ENCODE peak calls at places on chromosomes 2 and 18, in seven cellular contexts. Z is CMK, T is Right ventricle myocardium superior, G is BJ, Q is Calu3, F is psoas muscle, C is WTC11. N is an unnamed sample.

GRCh38 chr2:60530660-60531276 is 22.7 kb downstream of the BCL11A start:
- DNase-seq in F (no peak), Z (no peak), Q (peak), T (peak), C (no peak), G (no peak), N (peak)

GRCh38 chr2:102718387-102719316 is 43.2 kb upstream of the TMEM182 start:
- DNase-seq in Z (no peak), F (no peak), Q (no peak), C (no peak), G (no peak), T (no peak), N (no peak)

GRCh38 chr2:27583390-27583915 is 611 bp downstream of the ZNF512 start:
- DNase-seq in C (no peak), T (no peak), Z (no peak), F (no peak), G (no peak), Q (no peak), N (no peak)

GRCh38 chr2:189260361-189260761 is 80.8 kb upstream of the COL5A2 start:
- DNase-seq in T (no peak), G (no peak), F (no peak), Z (no peak), Q (no peak), C (no peak), N (no peak)

GRCh38 chr18:39647627-39648502 is 2082.3 kb upstream of the CELF4 start:
- DNase-seq in C (no peak), Z (no peak), F (no peak), G (peak), Q (peak), T (no peak), N (no peak)

GRCh38 chr18:52237551-52237950 is 102.4 kb upstream of the DCC start:
- DNase-seq in F (no peak), T (no peak), G (no peak), Q (peak), C (no peak), Z (no peak), N (no peak)

GRCh38 chr2:219733106-219733505 is 105.7 kb downstream of the SLC4A3 start:
- DNase-seq in G (no peak), F (no peak), C (no peak), T (no peak), Q (no peak), Z (no peak), N (no peak)

GRCh38 chr2:68971591-68972231 is 2.7 kb upstream of the GKN1 start:
- DNase-seq in Z (no peak), G (peak), Q (peak), F (no peak), C (no peak), T (no peak), N (no peak)

GRCh38 chr2:112721819-112722522 is 1.2 kb downstream of the NT5DC4 start:
- DNase-seq in T (no peak), C (no peak), G (no peak), Q (no peak), Z (no peak), F (no peak), N (no peak)

GRCh38 chr2:198315791-198316190 is 511.4 kb downstream of the PLCL1 start:
- DNase-seq in Q (no peak), F (no peak), Z (no peak), C (no peak), T (no peak), G (no peak), N (no peak)

GRCh38 chr2:235533616-235534385 is 40.0 kb downstream of the AGAP1 start:
- DNase-seq in Q (no peak), Z (no peak), C (no peak), F (no peak), G (no peak), T (no peak), N (no peak)

GRCh38 chr2:129707800-129708199 is 271.7 kb upstream of the RAB6C start:
- DNase-seq in F (no peak), C (no peak), Q (no peak), T (no peak), G (no peak), Z (no peak), N (no peak)

GRCh38 chr18:47754311-47755101 is 176.0 kb downstream of the SMAD2 start:
- DNase-seq in C (peak), Z (no peak), G (no peak), T (no peak), Q (peak), F (no peak), N (peak)

GRCh38 chr18:35026407-35027061 is 14.7 kb upstream of the MAPRE2 start:
- DNase-seq in Q (no peak), C (no peak), F (no peak), G (no peak), T (no peak), Z (no peak), N (no peak)

GRCh38 chr2:86157009-86157556 is 38.2 kb downstream of the IMMT start:
- DNase-seq in F (no peak), G (no peak), T (no peak), Z (no peak), C (no peak), Q (no peak), N (no peak)

GRCh38 chr2:132754392-132754791 is 84.4 kb upstream of the LYPD1 start:
- DNase-seq in G (no peak), Q (no peak), T (no peak), F (no peak), Z (no peak), C (no peak), N (no peak)

GRCh38 chr18:8742382-8743361 is 37.3 kb downstream of the MTCL1 start:
- DNase-seq in Z (no peak), G (no peak), Q (no peak), T (no peak), F (no peak), C (no peak), N (no peak)

GRCh38 chr2:25279091-25279651 is 62.6 kb downstream of the DNMT3A start:
- DNase-seq in Z (peak), F (peak), C (no peak), G (no peak), T (peak), Q (no peak), N (peak)

GRCh38 chr2:73291461-73292315 is 1.7 kb downstream of the EGR4 start:
- DNase-seq in G (no peak), C (peak), T (no peak), Z (no peak), F (no peak), Q (no peak), N (no peak)

GRCh38 chr2:130344578-130344977 is 1.9 kb downstream of the IMP4 start:
- DNase-seq in T (no peak), G (no peak), F (no peak), Q (no peak), Z (no peak), C (no peak), N (no peak)

GRCh38 chr2:9318461-9319337 is 104.6 kb downstream of the ITGB1BP1 start:
- DNase-seq in C (no peak), Z (no peak), G (no peak), F (peak), Q (no peak), T (peak), N (peak)

GRCh38 chr18:44834867-44835469 is 154.3 kb downstream of the SETBP1 start:
- DNase-seq in T (no peak), F (no peak), C (no peak), Q (no peak), G (no peak), Z (no peak), N (no peak)

GRCh38 chr2:10204326-10205200 is 82.0 kb downstream of the RRM2 start:
- DNase-seq in F (peak), C (no peak), G (no peak), T (no peak), Q (no peak), Z (no peak), N (no peak)

GRCh38 chr2:229920011-229920781 is 1.6 kb downstream of the TRIP12 start:
- DNase-seq in Q (no peak), F (no peak), Z (no peak), G (no peak), C (no peak), T (no peak), N (peak)

GRCh38 chr2:191688934-191689695 is 11.2 kb downstream of the NABP1 start:
- DNase-seq in Q (peak), F (no peak), G (peak), C (no peak), Z (no peak), T (no peak), N (no peak)

GRCh38 chr18:35862115-35862640 is 110.3 kb upstream of the RMP24 start:
- DNase-seq in Q (no peak), Z (no peak), C (no peak), G (no peak), F (no peak), T (no peak), N (no peak)

GRCh38 chr2:237264480-237265219 is 149.3 kb downstream of the COL6A3 start:
- DNase-seq in T (no peak), G (no peak), F (no peak), C (no peak), Q (no peak), Z (no peak), N (no peak)

GRCh38 chr2:7007846-7008741 is 90.9 kb downstream of the RNF144A start:
- DNase-seq in F (peak), Q (no peak), Z (peak), T (peak), C (no peak), G (no peak), N (peak)

N was measured in colonic mucosa.